ENCODE peak calls at places on chromosomes 16 and 17, in six cellular contexts. L is fibroblast of pulmonary artery; M is hippocampal formation; X is activated T-cell treated with anti-CD3 and anti-CD28 coated beads, Interleukin-2, amount 50 U/mL, for 1 hour; Q is 8988T; B is NCI-H1436. G is an unnamed sample.

GRCh38 chr17:5424909-5425308 is 4.9 kb downstream of the RPAIN start:
- DNase-seq in L (no peak), M (no peak), X (no peak), Q (no peak), B (no peak), G (no peak)

GRCh38 chr17:67054011-67054591 is 9.7 kb downstream of the CACNG1 start:
- DNase-seq in L (no peak), M (no peak), X (no peak), Q (no peak), B (no peak), G (no peak)

GRCh38 chr17:58303981-58304734 is 23.4 kb upstream of the MPO start:
- DNase-seq in L (peak; percentile 44), M (no peak), X (peak; percentile 67), Q (peak; percentile 83), B (peak; percentile 61), G (peak; percentile 60)

GRCh38 chr17:77304746-77305473 is 164.1 kb downstream of the SEC14L1 start:
- DNase-seq in L (no peak), M (no peak), X (no peak), Q (no peak), B (no peak), G (no peak)

GRCh38 chr17:45384047-45384799 is 48.4 kb downstream of the ARHGAP27 start:
- DNase-seq in L (no peak), M (no peak), X (no peak), Q (no peak), B (no peak), G (no peak)

GRCh38 chr17:36496018-36496789 is 9.7 kb downstream of the ZNHIT3 start:
- DNase-seq in L (peak; percentile 12), M (peak; percentile 25), X (no peak), Q (no peak), B (no peak), G (no peak)

GRCh38 chr16:6602401-6602800 is 730.2 kb upstream of the RBFOX1 start:
- DNase-seq in L (no peak), M (no peak), X (no peak), Q (no peak), B (no peak), G (no peak)

GRCh38 chr17:50944902-50945720 is 79.0 kb upstream of the TOB1 start:
- DNase-seq in L (no peak), M (no peak), X (peak; percentile 18), Q (no peak), B (no peak), G (no peak)

GRCh38 chr17:29664743-29665479 is 42.2 kb upstream of the CORO6 start:
- DNase-seq in L (peak; percentile 53), M (no peak), X (no peak), Q (no peak), B (no peak), G (no peak)

GRCh38 chr16:30354423-30355143 is 525 bp downstream of the CD2BP2 start:
- DNase-seq in L (no peak), M (no peak), X (peak; percentile 40), Q (no peak), B (no peak), G (no peak)

GRCh38 chr16:82603784-82604411 is 22.9 kb upstream of the CDH13 start:
- DNase-seq in L (peak; percentile 77), M (peak; percentile 19), X (no peak), Q (no peak), B (no peak), G (no peak)

GRCh38 chr17:21177854-21178600 is 35.9 kb downstream of the TMEM11 start:
- DNase-seq in L (no peak), M (no peak), X (no peak), Q (peak; percentile 2), B (no peak), G (no peak)

GRCh38 chr17:50586421-50587247 is 26.1 kb downstream of the CACNA1G start:
- DNase-seq in L (no peak), M (no peak), X (no peak), Q (no peak), B (peak; percentile 58), G (no peak)

GRCh38 chr17:58059141-58059540 is 24.1 kb upstream of the DYNLL2 start:
- DNase-seq in L (no peak), M (no peak), X (no peak), Q (no peak), B (peak; percentile 38), G (peak; percentile 21)

GRCh38 chr17:63973930-63974593 is 1.3 kb upstream of the SCN4A start:
- DNase-seq in L (no peak), M (no peak), X (no peak), Q (no peak), B (no peak), G (no peak)

GRCh38 chr16:86343111-86343642 is 167.2 kb upstream of the FOXF1 start:
- DNase-seq in L (peak; percentile 85), M (no peak), X (no peak), Q (no peak), B (no peak), G (peak; percentile 33)

GRCh38 chr17:10114931-10115535 is 83.4 kb downstream of the GAS7 start:
- DNase-seq in L (peak; percentile 97), M (peak; percentile 49), X (peak; percentile 69), Q (peak; percentile 42), B (no peak), G (no peak)

G was measured in NCI-H1105 treated with DMSO at 0.1 percent for 48 hours.